ENCODE peak calls at places on chromosomes 12 and 14, in four cellular contexts. One of them, this sample, is unnamed.

GRCh38 chr14:26917086-26917485 is 319.3 kb upstream of the NOVA1 start:
- DNase-seq in cardiac fibroblast: peak; percentile 89
- DNase-seq in heart left ventricle: no peak
- DNase-seq in activated CD8-positive, alpha-beta memory T cell treated with anti-CD3 and anti-CD28 coated beads, Interleukin-2, amount 50 U/mL, for 4 hours: no peak
- DNase-seq in this sample: no peak

GRCh38 chr14:64196668-64197411 is 97.3 kb downstream of the ESR2 start:
- DNase-seq in cardiac fibroblast: peak; percentile 52
- DNase-seq in heart left ventricle: peak; percentile 59
- DNase-seq in activated CD8-positive, alpha-beta memory T cell treated with anti-CD3 and anti-CD28 coated beads, Interleukin-2, amount 50 U/mL, for 4 hours: no peak
- DNase-seq in this sample: peak; percentile 12

GRCh38 chr14:65210827-65211192 is 108.5 kb upstream of the MAX start:
- DNase-seq in cardiac fibroblast: no peak
- DNase-seq in heart left ventricle: no peak
- DNase-seq in activated CD8-positive, alpha-beta memory T cell treated with anti-CD3 and anti-CD28 coated beads, Interleukin-2, amount 50 U/mL, for 4 hours: no peak
- DNase-seq in this sample: no peak

GRCh38 chr12:46832084-46832704 is 6.4 kb upstream of the SLC38A4 start:
- DNase-seq in cardiac fibroblast: no peak
- DNase-seq in heart left ventricle: no peak
- DNase-seq in activated CD8-positive, alpha-beta memory T cell treated with anti-CD3 and anti-CD28 coated beads, Interleukin-2, amount 50 U/mL, for 4 hours: no peak
- DNase-seq in this sample: no peak

GRCh38 chr12:124848621-124849380 is 14.9 kb downstream of the SCARB1 start:
- DNase-seq in cardiac fibroblast: no peak
- DNase-seq in heart left ventricle: no peak
- DNase-seq in activated CD8-positive, alpha-beta memory T cell treated with anti-CD3 and anti-CD28 coated beads, Interleukin-2, amount 50 U/mL, for 4 hours: no peak
- DNase-seq in this sample: no peak

GRCh38 chr12:55720071-55720564 is at the start of gene RDH5:
- DNase-seq in cardiac fibroblast: peak; percentile 93
- DNase-seq in heart left ventricle: no peak
- DNase-seq in activated CD8-positive, alpha-beta memory T cell treated with anti-CD3 and anti-CD28 coated beads, Interleukin-2, amount 50 U/mL, for 4 hours: no peak
- DNase-seq in this sample: no peak

GRCh38 chr12:24197517-24197916 is 248.0 kb upstream of the SOX5 start:
- DNase-seq in cardiac fibroblast: no peak
- DNase-seq in heart left ventricle: no peak
- DNase-seq in activated CD8-positive, alpha-beta memory T cell treated with anti-CD3 and anti-CD28 coated beads, Interleukin-2, amount 50 U/mL, for 4 hours: no peak
- DNase-seq in this sample: no peak

GRCh38 chr14:102785598-102785963 is 8.3 kb downstream of the TRAF3 start:
- DNase-seq in cardiac fibroblast: no peak
- DNase-seq in heart left ventricle: no peak
- DNase-seq in activated CD8-positive, alpha-beta memory T cell treated with anti-CD3 and anti-CD28 coated beads, Interleukin-2, amount 50 U/mL, for 4 hours: no peak
- DNase-seq in this sample: no peak

GRCh38 chr14:101033006-101033405 is 129.5 kb upstream of the RTL1 start:
- DNase-seq in cardiac fibroblast: no peak
- DNase-seq in heart left ventricle: peak; percentile 4
- DNase-seq in activated CD8-positive, alpha-beta memory T cell treated with anti-CD3 and anti-CD28 coated beads, Interleukin-2, amount 50 U/mL, for 4 hours: peak; percentile 9
- DNase-seq in this sample: no peak